ENCODE peak calls at places on chromosomes 11 and 22, in ten cellular contexts. One of them, this sample, is unnamed.

GRCh38 chr11:120546312-120547205 is 35.0 kb downstream of the GRIK4 start:
- DNase-seq in fibroblast of mammary gland: peak
- DNase-seq in upper lobe of right lung: no peak
- DNase-seq in BE2C: peak
- DNase-seq in cardiac fibroblast: peak
- DNase-seq in coronary artery: peak
- DNase-seq in AG10803: peak
- DNase-seq in fibroblast of the aortic adventitia: peak
- DNase-seq in mucosa of descending colon: peak
- DNase-seq in IMR-90: peak
- DNase-seq in this sample: peak

GRCh38 chr11:75593337-75593915 is 31.4 kb downstream of the SERPINH1 start:
- DNase-seq in fibroblast of mammary gland: no peak
- DNase-seq in upper lobe of right lung: no peak
- DNase-seq in BE2C: no peak
- DNase-seq in cardiac fibroblast: peak
- DNase-seq in coronary artery: no peak
- DNase-seq in AG10803: no peak
- DNase-seq in fibroblast of the aortic adventitia: no peak
- DNase-seq in mucosa of descending colon: no peak
- DNase-seq in IMR-90: no peak
- DNase-seq in this sample: no peak

GRCh38 chr11:64918056-64918455 is 1.0 kb upstream of the ATG2A start:
- DNase-seq in fibroblast of mammary gland: peak
- DNase-seq in upper lobe of right lung: no peak
- DNase-seq in BE2C: no peak
- DNase-seq in cardiac fibroblast: peak
- DNase-seq in coronary artery: no peak
- DNase-seq in AG10803: peak
- DNase-seq in fibroblast of the aortic adventitia: peak
- DNase-seq in mucosa of descending colon: no peak
- DNase-seq in IMR-90: peak
- DNase-seq in this sample: peak

GRCh38 chr11:73663604-73664495 is 17.5 kb downstream of the PLEKHB1 start:
- DNase-seq in fibroblast of mammary gland: no peak
- DNase-seq in upper lobe of right lung: peak
- DNase-seq in BE2C: no peak
- DNase-seq in cardiac fibroblast: no peak
- DNase-seq in coronary artery: no peak
- DNase-seq in AG10803: no peak
- DNase-seq in fibroblast of the aortic adventitia: no peak
- DNase-seq in mucosa of descending colon: no peak
- DNase-seq in IMR-90: no peak
- DNase-seq in this sample: no peak

GRCh38 chr11:130737866-130738431 is 178.3 kb downstream of the SNX19 start:
- DNase-seq in fibroblast of mammary gland: peak
- DNase-seq in upper lobe of right lung: no peak
- DNase-seq in BE2C: peak
- DNase-seq in cardiac fibroblast: peak
- DNase-seq in coronary artery: no peak
- DNase-seq in AG10803: peak
- DNase-seq in fibroblast of the aortic adventitia: peak
- DNase-seq in mucosa of descending colon: peak
- DNase-seq in IMR-90: peak
- DNase-seq in this sample: peak

GRCh38 chr11:62665630-62666258 is 632 bp downstream of the CSKMT start:
- DNase-seq in fibroblast of mammary gland: peak
- DNase-seq in upper lobe of right lung: peak
- DNase-seq in BE2C: peak
- DNase-seq in cardiac fibroblast: peak
- DNase-seq in coronary artery: peak
- DNase-seq in AG10803: peak
- DNase-seq in fibroblast of the aortic adventitia: peak
- DNase-seq in mucosa of descending colon: peak
- DNase-seq in IMR-90: peak
- DNase-seq in this sample: peak

GRCh38 chr11:61787928-61788491 is 4.4 kb downstream of the TMEM258 start:
- DNase-seq in fibroblast of mammary gland: peak
- DNase-seq in upper lobe of right lung: no peak
- DNase-seq in BE2C: peak
- DNase-seq in cardiac fibroblast: peak
- DNase-seq in coronary artery: no peak
- DNase-seq in AG10803: peak
- DNase-seq in fibroblast of the aortic adventitia: peak
- DNase-seq in mucosa of descending colon: peak
- DNase-seq in IMR-90: peak
- DNase-seq in this sample: peak

GRCh38 chr11:121321614-121322243 is 29.2 kb downstream of the SC5D start:
- DNase-seq in fibroblast of mammary gland: peak
- DNase-seq in upper lobe of right lung: no peak
- DNase-seq in BE2C: no peak
- DNase-seq in cardiac fibroblast: peak
- DNase-seq in coronary artery: no peak
- DNase-seq in AG10803: peak
- DNase-seq in fibroblast of the aortic adventitia: peak
- DNase-seq in mucosa of descending colon: no peak
- DNase-seq in IMR-90: peak
- DNase-seq in this sample: peak

GRCh38 chr11:46388619-46389449 is 2.7 kb downstream of the CHRM4 start:
- DNase-seq in fibroblast of mammary gland: no peak
- DNase-seq in upper lobe of right lung: no peak
- DNase-seq in BE2C: no peak
- DNase-seq in cardiac fibroblast: no peak
- DNase-seq in coronary artery: no peak
- DNase-seq in AG10803: no peak
- DNase-seq in fibroblast of the aortic adventitia: no peak
- DNase-seq in mucosa of descending colon: no peak
- DNase-seq in IMR-90: no peak
- DNase-seq in this sample: no peak

GRCh38 chr22:29912605-29913398 is 29.8 kb downstream of the MTMR3 start:
- DNase-seq in fibroblast of mammary gland: peak
- DNase-seq in upper lobe of right lung: no peak
- DNase-seq in BE2C: no peak
- DNase-seq in cardiac fibroblast: peak
- DNase-seq in coronary artery: no peak
- DNase-seq in AG10803: peak
- DNase-seq in fibroblast of the aortic adventitia: peak
- DNase-seq in mucosa of descending colon: no peak
- DNase-seq in IMR-90: peak
- DNase-seq in this sample: peak

GRCh38 chr11:1276061-1276790 is 33.2 kb downstream of the TOLLIP start:
- DNase-seq in fibroblast of mammary gland: no peak
- DNase-seq in upper lobe of right lung: no peak
- DNase-seq in BE2C: no peak
- DNase-seq in cardiac fibroblast: no peak
- DNase-seq in coronary artery: no peak
- DNase-seq in AG10803: no peak
- DNase-seq in fibroblast of the aortic adventitia: no peak
- DNase-seq in mucosa of descending colon: no peak
- DNase-seq in IMR-90: no peak
- DNase-seq in this sample: no peak

GRCh38 chr11:85685820-85686459 is at the start of gene CCDC89:
- DNase-seq in fibroblast of mammary gland: peak
- DNase-seq in upper lobe of right lung: peak
- DNase-seq in BE2C: peak
- DNase-seq in cardiac fibroblast: peak
- DNase-seq in coronary artery: peak
- DNase-seq in AG10803: peak
- DNase-seq in fibroblast of the aortic adventitia: peak
- DNase-seq in mucosa of descending colon: peak
- DNase-seq in IMR-90: peak
- DNase-seq in this sample: peak

GRCh38 chr22:41994506-41994905 is 4.1 kb upstream of the WBP2NL start:
- DNase-seq in fibroblast of mammary gland: no peak
- DNase-seq in upper lobe of right lung: peak
- DNase-seq in BE2C: no peak
- DNase-seq in cardiac fibroblast: no peak
- DNase-seq in coronary artery: no peak
- DNase-seq in AG10803: no peak
- DNase-seq in fibroblast of the aortic adventitia: no peak
- DNase-seq in mucosa of descending colon: no peak
- DNase-seq in IMR-90: no peak
- DNase-seq in this sample: no peak

GRCh38 chr11:134987828-134988227 is 575.8 kb upstream of the B3GAT1 start:
- DNase-seq in fibroblast of mammary gland: no peak
- DNase-seq in upper lobe of right lung: no peak
- DNase-seq in BE2C: no peak
- DNase-seq in cardiac fibroblast: no peak
- DNase-seq in coronary artery: no peak
- DNase-seq in AG10803: no peak
- DNase-seq in fibroblast of the aortic adventitia: no peak
- DNase-seq in mucosa of descending colon: no peak
- DNase-seq in IMR-90: no peak
- DNase-seq in this sample: no peak

DNA sequence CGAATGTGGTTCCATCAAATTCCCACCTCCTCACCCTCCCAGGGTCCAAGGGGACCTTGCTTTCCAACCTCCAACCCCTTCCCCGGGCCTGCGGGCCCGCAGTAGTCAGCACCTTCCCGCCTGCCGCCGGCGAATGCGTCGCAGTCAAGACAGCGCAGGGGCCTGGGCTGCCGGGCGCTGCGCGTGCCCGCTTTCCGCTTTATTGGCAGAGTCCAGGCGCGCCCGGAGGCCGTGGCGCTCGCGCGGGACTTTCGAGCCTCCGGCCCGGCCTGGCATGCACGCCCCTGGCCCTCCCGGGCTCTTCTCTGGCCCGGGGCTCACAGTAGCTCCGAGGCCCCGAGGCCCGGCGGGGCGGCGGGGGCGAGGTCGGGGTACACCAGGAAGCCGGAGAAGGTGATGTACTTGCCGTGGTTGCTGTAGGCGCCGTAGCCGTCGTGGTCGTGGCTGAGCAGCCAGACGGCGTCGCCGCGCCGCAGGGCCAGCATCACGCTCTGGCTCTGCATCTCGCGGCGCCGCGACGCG is 3.1 kb downstream of the FAM180B start:
- DNase-seq in fibroblast of mammary gland: no peak
- DNase-seq in upper lobe of right lung: no peak
- DNase-seq in BE2C: no peak
- DNase-seq in cardiac fibroblast: no peak
- DNase-seq in coronary artery: no peak
- DNase-seq in AG10803: no peak
- DNase-seq in fibroblast of the aortic adventitia: no peak
- DNase-seq in mucosa of descending colon: no peak
- DNase-seq in IMR-90: no peak
- DNase-seq in this sample: no peak
- H3K4me3 ChIP-seq in fibroblast of mammary gland: no peak
- H3K4me3 ChIP-seq in upper lobe of right lung: peak
- H3K4me3 ChIP-seq in BE2C: no peak
- H3K4me3 ChIP-seq in cardiac fibroblast: peak
- H3K4me3 ChIP-seq in coronary artery: peak
- H3K4me3 ChIP-seq in AG10803: no peak
- H3K4me3 ChIP-seq in fibroblast of the aortic adventitia: no peak
- H3K4me3 ChIP-seq in mucosa of descending colon: no peak
- H3K4me3 ChIP-seq in IMR-90: peak
- H3K4me3 ChIP-seq in this sample: peak

DNA sequence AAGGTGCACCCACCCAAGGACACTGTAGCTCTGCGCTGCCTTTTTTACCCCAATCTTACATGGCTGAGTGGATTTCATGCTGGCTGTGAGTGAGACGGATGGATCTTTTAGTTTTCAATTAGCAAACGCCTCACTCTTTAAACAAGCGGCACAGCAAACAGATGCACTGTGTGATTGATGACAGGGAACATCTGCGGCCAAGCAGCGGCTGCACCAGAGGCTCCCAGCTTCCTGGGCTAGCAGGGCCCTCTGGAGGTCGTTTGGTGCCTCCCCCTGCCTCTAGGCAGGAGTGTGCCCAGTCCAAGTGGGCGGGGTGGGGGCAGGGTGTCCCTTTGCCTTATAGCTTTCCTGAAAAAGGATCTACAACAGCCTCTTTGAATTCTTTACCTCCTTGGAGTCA is 2.1 kb upstream of the DRD2 start:
- DNase-seq in fibroblast of mammary gland: no peak
- DNase-seq in upper lobe of right lung: no peak
- DNase-seq in BE2C: peak
- DNase-seq in cardiac fibroblast: no peak
- DNase-seq in coronary artery: no peak
- DNase-seq in AG10803: no peak
- DNase-seq in fibroblast of the aortic adventitia: no peak
- DNase-seq in mucosa of descending colon: no peak
- DNase-seq in IMR-90: no peak
- DNase-seq in this sample: no peak
- TF ChIP-seq CTCF in fibroblast of mammary gland: no peak
- TF ChIP-seq CTCF in upper lobe of right lung: no peak
- TF ChIP-seq CTCF in BE2C: peak
- TF ChIP-seq CTCF in cardiac fibroblast: no peak
- TF ChIP-seq CTCF in coronary artery: no peak
- TF ChIP-seq CTCF in AG10803: no peak
- TF ChIP-seq CTCF in fibroblast of the aortic adventitia: no peak
- TF ChIP-seq CTCF in mucosa of descending colon: no peak
- TF ChIP-seq CTCF in IMR-90: no peak
- TF ChIP-seq CTCF in this sample: no peak

GRCh38 chr11:117874910-117875396 is 1.5 kb downstream of the FXYD6 start:
- DNase-seq in fibroblast of mammary gland: no peak
- DNase-seq in upper lobe of right lung: no peak
- DNase-seq in BE2C: no peak
- DNase-seq in cardiac fibroblast: no peak
- DNase-seq in coronary artery: peak
- DNase-seq in AG10803: no peak
- DNase-seq in fibroblast of the aortic adventitia: no peak
- DNase-seq in mucosa of descending colon: no peak
- DNase-seq in IMR-90: no peak
- DNase-seq in this sample: no peak
- H3K4me3 ChIP-seq in fibroblast of mammary gland: no peak
- H3K4me3 ChIP-seq in upper lobe of right lung: peak
- H3K4me3 ChIP-seq in BE2C: peak
- H3K4me3 ChIP-seq in cardiac fibroblast: no peak
- H3K4me3 ChIP-seq in coronary artery: peak
- H3K4me3 ChIP-seq in AG10803: no peak
- H3K4me3 ChIP-seq in fibroblast of the aortic adventitia: no peak
- H3K4me3 ChIP-seq in mucosa of descending colon: no peak
- H3K4me3 ChIP-seq in IMR-90: no peak
- H3K4me3 ChIP-seq in this sample: no peak

DNA sequence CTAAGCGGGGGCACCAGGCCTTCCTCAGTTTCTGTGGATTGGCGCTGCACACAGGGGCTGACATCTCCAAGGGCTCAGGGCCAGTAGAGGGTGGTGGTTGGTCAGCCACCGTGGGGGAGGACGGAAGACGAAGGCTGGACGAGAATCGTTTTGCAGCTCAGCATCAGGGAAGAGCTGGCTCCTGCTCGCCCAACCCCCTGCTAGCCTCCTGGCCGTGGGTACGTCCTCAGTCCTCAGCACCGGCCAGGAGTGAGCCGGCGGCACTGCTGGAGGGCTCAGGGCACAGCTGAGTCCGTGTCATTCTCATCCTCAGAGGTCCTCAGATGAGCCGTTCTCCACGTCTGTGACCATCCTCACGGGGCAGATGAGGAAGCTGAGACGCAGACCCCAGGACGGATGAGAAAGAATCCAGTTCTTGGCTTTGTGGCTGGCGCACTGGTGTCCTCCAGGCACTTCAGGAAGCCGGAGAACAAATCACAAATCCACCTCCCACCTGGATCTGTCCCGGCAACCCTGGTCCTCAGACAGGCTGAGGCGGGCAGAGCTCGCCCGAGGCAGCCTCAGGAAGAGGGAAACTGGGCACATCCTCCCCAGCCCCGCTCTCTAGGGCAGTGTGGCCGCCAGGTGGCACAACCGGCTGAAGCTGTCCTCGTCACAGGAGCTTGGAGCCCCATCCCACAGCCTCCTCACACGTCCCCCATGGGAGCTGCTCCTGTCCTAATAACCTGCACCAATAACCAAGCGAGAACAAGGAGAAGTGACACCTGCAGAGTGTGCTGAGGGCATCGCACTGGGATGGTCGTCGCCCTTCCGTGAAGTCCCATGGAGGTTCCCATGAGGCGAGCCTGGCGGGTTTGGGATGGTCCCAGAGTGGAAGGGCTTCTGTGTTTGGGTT is 393.7 kb downstream of the BRD1 start:
- DNase-seq in fibroblast of mammary gland: no peak
- DNase-seq in upper lobe of right lung: no peak
- DNase-seq in BE2C: peak
- DNase-seq in cardiac fibroblast: no peak
- DNase-seq in coronary artery: no peak
- DNase-seq in AG10803: no peak
- DNase-seq in fibroblast of the aortic adventitia: no peak
- DNase-seq in mucosa of descending colon: no peak
- DNase-seq in IMR-90: no peak
- DNase-seq in this sample: no peak
- TF ChIP-seq CTCF in fibroblast of mammary gland: no peak
- TF ChIP-seq CTCF in upper lobe of right lung: no peak
- TF ChIP-seq CTCF in BE2C: no peak
- TF ChIP-seq CTCF in cardiac fibroblast: no peak
- TF ChIP-seq CTCF in coronary artery: no peak
- TF ChIP-seq CTCF in AG10803: no peak
- TF ChIP-seq CTCF in fibroblast of the aortic adventitia: no peak
- TF ChIP-seq CTCF in mucosa of descending colon: no peak
- TF ChIP-seq CTCF in IMR-90: no peak
- TF ChIP-seq CTCF in this sample: no peak